ENCODE peak calls at places on chromosomes 6 and 20, in seven cellular contexts. F is activated B cell treated with CpG ODN at 0.5 μM for 24 hours, N is Calu3, T is MCF 10A, D is H9, Q is endothelial cell, I is upper lobe of left lung. W is an unnamed sample.

GRCh38 chr6:163750436-163751031 is 336.0 kb downstream of the QKI start:
- DNase-seq in F (no peak), N (no peak), Q (no peak), T (no peak), D (no peak), I (peak), W (no peak)

GRCh38 chr6:38058022-38058421 is 238.5 kb downstream of the ZFAND3 start:
- DNase-seq in D (no peak), Q (no peak), F (no peak), N (no peak), T (peak), I (no peak), W (no peak)

GRCh38 chr6:81751388-81752083 is 945 bp downstream of the TENT5A start:
- DNase-seq in D (peak), I (peak), Q (peak), F (peak), T (peak), N (peak), W (peak)

GRCh38 chr20:56422824-56423189 is 10.7 kb downstream of the CASS4 start:
- DNase-seq in Q (no peak), I (no peak), F (no peak), N (no peak), T (no peak), D (no peak), W (no peak)

GRCh38 chr6:154682633-154683125 is 50.5 kb upstream of the SCAF8 start:
- DNase-seq in Q (no peak), I (no peak), T (no peak), N (no peak), F (no peak), D (no peak), W (no peak)

GRCh38 chr6:122042851-122043250 is 356.6 kb upstream of the HSF2 start:
- DNase-seq in I (no peak), Q (no peak), F (no peak), T (no peak), D (no peak), N (no peak), W (no peak)

GRCh38 chr6:128376952-128377503 is 143.4 kb downstream of the PTPRK start:
- DNase-seq in D (no peak), T (no peak), Q (no peak), N (no peak), F (no peak), I (no peak), W (no peak)

GRCh38 chr6:69584913-69585729 is 211.7 kb downstream of the LMBRD1 start:
- DNase-seq in D (no peak), F (no peak), I (no peak), T (no peak), N (no peak), Q (no peak), W (no peak)

GRCh38 chr6:65650086-65650485 is 56.9 kb downstream of the EYS start:
- DNase-seq in N (no peak), T (no peak), D (no peak), I (no peak), F (no peak), Q (no peak), W (no peak)

GRCh38 chr6:63560806-63561672 is 11.2 kb upstream of the LOC128125822 start:
- DNase-seq in F (no peak), N (no peak), I (no peak), T (peak), D (no peak), Q (no peak), W (no peak)

GRCh38 chr6:10418862-10419748 is 4.2 kb upstream of the TFAP2A start:
- DNase-seq in T (peak), F (no peak), I (peak), D (peak), Q (no peak), N (peak), W (peak)

GRCh38 chr20:31934491-31934890 is 17.4 kb downstream of the PDRG1 start:
- DNase-seq in D (no peak), N (no peak), T (no peak), I (peak), Q (no peak), F (no peak), W (no peak)

GRCh38 chr20:31936430-31936829 is 15.4 kb downstream of the PDRG1 start:
- DNase-seq in T (no peak), I (no peak), D (no peak), F (no peak), N (no peak), Q (no peak), W (no peak)

GRCh38 chr20:31933698-31934097 is 18.1 kb downstream of the PDRG1 start:
- DNase-seq in Q (no peak), D (no peak), F (no peak), T (peak), N (no peak), I (peak), W (no peak)

GRCh38 chr20:31937820-31938219 is 14.0 kb downstream of the PDRG1 start:
- DNase-seq in F (no peak), N (no peak), Q (no peak), D (no peak), I (no peak), T (no peak), W (no peak)

DNA sequence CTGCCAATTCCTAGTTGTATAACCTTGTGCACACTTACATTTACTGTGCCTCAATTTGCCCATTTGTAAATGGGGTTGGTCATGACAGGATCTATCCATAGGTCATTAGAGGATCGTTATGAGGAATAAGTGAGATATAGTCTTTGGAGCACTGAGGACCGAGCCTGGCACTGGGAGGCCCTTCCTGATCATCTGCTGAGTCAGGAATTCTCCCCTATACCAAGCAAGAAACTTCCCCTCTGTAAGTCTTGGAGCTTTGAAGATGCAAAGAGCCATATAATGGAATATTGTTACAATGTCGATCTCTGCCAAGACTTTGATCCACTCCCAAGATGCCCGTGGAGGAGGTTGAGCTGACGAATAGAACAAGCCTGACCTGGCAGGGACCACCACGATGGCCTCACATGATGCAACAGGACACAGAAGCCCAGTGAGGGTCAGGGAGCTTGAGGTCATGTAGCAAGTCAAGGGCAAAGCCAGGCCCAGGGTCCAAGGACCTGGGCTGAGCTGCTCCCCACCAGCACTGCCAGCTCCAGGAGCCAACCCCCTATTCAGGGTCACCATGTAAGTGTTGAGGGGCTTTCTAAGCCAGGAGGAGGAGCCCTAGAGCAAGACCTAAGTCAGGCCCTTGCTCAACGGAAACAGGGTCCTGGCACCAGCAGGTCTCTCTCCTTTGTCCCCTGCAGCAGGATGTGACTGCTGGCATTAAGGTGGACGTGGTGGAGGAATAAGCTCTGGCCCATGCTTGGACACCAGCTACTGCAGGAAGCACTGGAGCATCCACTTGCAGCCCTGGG is 16.7 kb downstream of the PDRG1 start:
- DNase-seq in D (peak), N (no peak), Q (peak), I (no peak), F (no peak), T (no peak), W (no peak)
- TF ChIP-seq CTCF in D (peak), N (no peak), Q (no peak), I (no peak), F (no peak), T (no peak), W (peak)

DNA sequence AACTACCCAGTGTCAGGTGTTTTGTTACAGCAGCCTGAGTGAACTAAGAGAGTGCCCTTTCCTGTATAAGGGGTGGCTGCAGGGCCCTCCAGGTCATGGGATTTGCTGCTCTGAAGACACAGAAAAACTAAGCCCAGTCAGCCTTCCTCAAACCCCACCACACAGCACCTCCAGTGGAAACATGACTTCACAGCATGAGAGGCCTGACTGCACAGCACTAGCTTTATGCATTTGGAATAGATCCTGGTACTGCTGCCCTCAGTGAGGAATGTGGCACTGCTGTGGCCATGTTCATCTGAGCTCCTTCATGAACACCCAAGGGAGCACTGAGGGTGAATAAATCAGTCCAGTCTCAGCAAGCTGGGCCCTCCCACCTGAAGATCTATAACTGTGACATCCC is 296.1 kb upstream of the FOXQ1 start:
- DNase-seq in D (no peak), N (peak), I (no peak), Q (no peak), T (no peak), F (no peak), W (no peak)
- TF ChIP-seq CTCF in D (no peak), N (no peak), I (no peak), Q (no peak), T (no peak), F (no peak), W (peak)

GRCh38 chr20:42432931-42433330 is 756.8 kb downstream of the PTPRT start:
- DNase-seq in N (no peak), D (no peak), T (no peak), F (no peak), I (no peak), Q (no peak), W (no peak)
- TF ChIP-seq CTCF in N (no peak), D (no peak), T (no peak), F (no peak), I (no peak), Q (no peak), W (no peak)

DNA sequence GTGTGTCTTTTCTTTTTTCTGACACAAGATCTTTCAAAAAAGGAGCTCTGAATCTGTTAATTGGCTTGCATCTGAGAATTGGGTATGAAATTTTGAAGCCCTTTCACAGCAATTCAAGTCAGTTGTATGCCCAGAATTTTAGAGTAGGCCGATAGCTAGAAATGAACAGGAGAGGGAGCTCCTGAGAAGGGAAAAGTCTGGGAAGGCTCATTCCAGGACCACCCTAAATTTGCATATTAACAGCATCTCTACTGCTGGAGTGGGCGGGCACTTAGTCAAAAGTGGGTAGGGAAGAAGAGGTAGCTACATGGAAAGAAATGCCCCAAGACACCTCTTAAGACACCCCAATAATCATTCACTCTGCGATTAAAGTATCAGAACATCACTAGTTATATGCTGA is 928.3 kb downstream of the TBC1D32 start:
- DNase-seq in D (peak), F (no peak), T (peak), N (no peak), I (no peak), Q (no peak), W (no peak)
- TF ChIP-seq CTCF in D (peak), F (no peak), T (peak), N (no peak), I (no peak), Q (peak), W (peak)

DNA sequence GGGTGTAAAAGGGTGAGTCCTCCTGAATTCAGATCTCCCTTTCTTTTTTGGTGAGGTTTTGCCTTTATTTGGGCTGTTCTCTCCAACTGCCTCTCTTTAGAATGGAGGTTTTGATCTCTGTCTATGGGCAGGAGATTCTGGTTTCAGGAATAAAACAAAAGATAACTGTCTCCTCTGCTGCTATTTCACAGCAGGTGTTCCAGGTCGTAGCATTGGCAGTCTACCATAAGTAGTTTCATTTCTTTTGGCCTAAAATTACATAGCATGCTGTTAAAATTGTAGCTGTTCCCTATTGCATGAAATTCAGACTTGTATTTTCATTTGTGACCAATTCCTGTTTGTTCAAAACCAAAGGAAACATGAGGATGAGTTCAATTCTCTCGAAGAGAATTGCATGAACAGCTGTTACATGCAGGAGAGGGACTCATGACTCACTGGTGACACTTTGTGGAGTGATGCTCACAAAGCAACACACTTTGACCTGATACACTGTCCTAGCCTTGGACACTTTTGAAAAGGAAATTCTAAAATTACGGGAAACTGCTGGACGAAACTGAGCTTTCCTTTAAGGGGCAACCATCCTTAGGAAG is 76.8 kb upstream of the SIRPG start:
- DNase-seq in F (no peak), D (no peak), Q (no peak), T (peak), N (no peak), I (no peak), W (no peak)
- TF ChIP-seq CTCF in F (no peak), D (no peak), Q (no peak), T (peak), N (no peak), I (no peak), W (no peak)

GRCh38 chr20:54199721-54200176 is 8.1 kb upstream of the PFDN4 start:
- DNase-seq in I (no peak), T (peak), D (peak), N (peak), Q (peak), F (peak), W (peak)

GRCh38 chr20:54200487-54201267 is 7.2 kb upstream of the PFDN4 start:
- DNase-seq in T (no peak), F (no peak), D (no peak), Q (no peak), I (no peak), N (peak), W (no peak)

GRCh38 chr20:54195483-54196472 is 12.1 kb upstream of the PFDN4 start:
- DNase-seq in F (no peak), I (no peak), N (no peak), D (no peak), Q (no peak), T (no peak), W (no peak)

GRCh38 chr20:54199283-54199682 is 8.6 kb upstream of the PFDN4 start:
- DNase-seq in Q (no peak), I (no peak), F (no peak), T (no peak), N (no peak), D (no peak), W (no peak)

GRCh38 chr20:54197621-54198604 is 10.0 kb upstream of the PFDN4 start:
- DNase-seq in Q (no peak), F (no peak), T (peak), D (no peak), I (no peak), N (peak), W (no peak)
- TF ChIP-seq CTCF in Q (no peak), F (no peak), T (peak), D (peak), I (no peak), N (peak), W (no peak)

GRCh38 chr20:31833130-31833930 is 12.1 kb downstream of the FOXS1 start:
- DNase-seq in I (no peak), F (peak), Q (peak), N (peak), D (peak), T (peak), W (peak)
- TF ChIP-seq CTCF in I (peak), F (no peak), Q (peak), N (peak), D (peak), T (peak), W (peak)

DNA sequence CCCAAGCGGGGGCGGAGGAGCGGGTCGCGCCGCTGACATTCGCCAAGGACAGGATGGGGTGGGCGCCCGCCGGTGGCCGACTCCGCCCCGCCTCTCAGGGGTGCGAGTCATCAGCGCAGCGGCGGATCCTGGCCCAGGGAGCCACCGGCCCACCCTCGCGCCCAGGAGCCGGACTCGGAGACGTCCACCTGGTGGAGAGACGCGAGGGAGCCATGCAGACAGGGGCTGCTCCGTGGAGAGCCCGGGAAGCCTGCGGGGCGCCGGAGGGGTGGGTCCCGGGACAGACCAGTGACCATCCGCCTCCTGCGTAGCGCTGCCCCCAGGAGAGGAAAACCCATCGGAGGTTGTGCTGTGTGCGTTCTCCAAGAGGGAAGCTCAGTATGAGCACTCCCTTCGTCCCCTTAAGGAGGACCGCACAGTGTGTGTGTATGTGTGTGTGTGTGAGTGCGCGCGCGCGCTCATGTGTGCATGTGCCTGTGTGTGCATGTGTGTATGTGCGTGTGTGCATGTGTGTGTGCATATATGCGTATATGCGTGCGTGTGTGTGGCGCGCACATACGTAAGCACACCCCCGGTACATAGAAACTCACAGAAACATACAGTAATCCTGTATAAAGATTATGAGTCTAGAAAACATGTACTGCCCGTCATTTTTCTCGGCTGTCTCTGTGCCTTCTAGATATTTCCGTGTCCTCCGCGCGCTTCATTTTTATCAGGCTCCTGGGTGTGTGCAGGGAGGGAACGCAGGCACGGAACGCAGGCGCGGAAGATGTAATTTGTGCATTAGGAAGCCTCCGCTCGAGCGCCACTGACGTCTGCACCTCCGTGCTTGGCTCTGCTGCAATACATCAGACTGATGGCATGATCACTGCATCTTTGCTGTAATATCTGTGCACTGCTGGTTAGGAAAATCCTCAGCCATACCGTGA is 158.9 kb downstream of the TBXT start:
- DNase-seq in I (peak), F (no peak), Q (no peak), T (no peak), D (peak), N (no peak), W (peak)
- TF ChIP-seq CTCF in I (no peak), F (no peak), Q (no peak), T (no peak), D (peak), N (no peak), W (peak)